ENCODE peak calls at places on chromosomes 5 and 9, in seven cellular contexts. B is CD8-positive, alpha-beta memory T cell; O is lower lobe of right lung; R is PC-3; Y is SJSA1; F is GM12865; V is skeletal muscle cell. T is an unnamed sample.
A peak's percentile ranks its signal among the peaks of the same experiment; 100 is the strongest.

GRCh38 chr9:33254211-33254610 is 10.3 kb downstream of the BAG1 start:
- DNase-seq in F (no peak), Y (no peak), R (no peak), O (no peak), V (no peak), B (no peak), T (no peak)

GRCh38 chr5:160496784-160497183 is 75.1 kb downstream of the PTTG1 start:
- DNase-seq in O (no peak), Y (no peak), R (peak; percentile 32), B (no peak), F (no peak), V (no peak), T (no peak)

GRCh38 chr5:61168951-61169350 is 6.7 kb upstream of the SMIM15 start:
- DNase-seq in Y (no peak), O (no peak), F (no peak), B (no peak), R (no peak), V (no peak), T (no peak)

GRCh38 chr5:55897905-55898304 is 46.7 kb downstream of the IL31RA start:
- DNase-seq in R (no peak), V (peak; percentile 84), O (no peak), Y (peak; percentile 82), F (no peak), B (no peak), T (peak; percentile 97)

GRCh38 chr9:133133680-133134418 is 12.8 kb upstream of the RALGDS start:
- DNase-seq in B (peak; percentile 85), O (peak; percentile 91), F (peak; percentile 96), Y (peak; percentile 95), V (peak; percentile 68), R (peak; percentile 95), T (peak; percentile 90)

GRCh38 chr5:1320436-1321344 is 24.2 kb downstream of the CLPTM1L start:
- DNase-seq in F (no peak), O (no peak), R (no peak), B (no peak), V (no peak), Y (no peak), T (no peak)

GRCh38 chr5:141681695-141682641 is at the start of gene ARAP3:
- DNase-seq in O (peak; percentile 94), F (no peak), B (peak; percentile 32), V (peak; percentile 60), R (peak; percentile 85), Y (peak; percentile 93), T (peak; percentile 49)

GRCh38 chr9:111482656-111483418 is 1.3 kb downstream of the ECPAS start:
- DNase-seq in Y (peak; percentile 63), R (peak; percentile 41), B (peak; percentile 44), O (peak; percentile 87), F (peak; percentile 87), V (peak; percentile 29), T (no peak)

GRCh38 chr5:2750026-2750757 is 1.3 kb downstream of the IRX2 start:
- DNase-seq in B (no peak), O (peak; percentile 55), V (no peak), F (no peak), R (no peak), Y (no peak), T (no peak)

GRCh38 chr5:65871182-65871581 is 55.2 kb upstream of the ERBIN start:
- DNase-seq in F (no peak), B (no peak), V (no peak), O (no peak), Y (peak; percentile 69), R (peak; percentile 63), T (peak; percentile 33)

GRCh38 chr5:54115768-54116403 is 194.5 kb downstream of the ARL15 start:
- DNase-seq in F (no peak), O (no peak), V (no peak), B (no peak), R (no peak), Y (no peak), T (no peak)

GRCh38 chr9:91207889-91208651 is 153.6 kb downstream of the AUH start:
- DNase-seq in F (peak; percentile 91), V (peak; percentile 58), O (no peak), R (no peak), Y (no peak), B (no peak), T (no peak)

GRCh38 chr5:56566374-56567249 is 248.7 kb upstream of the MAP3K1 start:
- DNase-seq in O (no peak), R (no peak), V (no peak), F (no peak), Y (no peak), B (no peak), T (no peak)

GRCh38 chr5:135534609-135535419 is 950 bp downstream of the NEUROG1 start:
- DNase-seq in B (no peak), F (no peak), V (no peak), O (no peak), R (no peak), Y (peak; percentile 43), T (no peak)

GRCh38 chr5:166561759-166562158 is 1729.7 kb upstream of the WWC1 start:
- DNase-seq in B (no peak), F (no peak), V (no peak), Y (no peak), O (no peak), R (no peak), T (no peak)

GRCh38 chr9:18658764-18659705 is 185.1 kb downstream of the ADAMTSL1 start:
- DNase-seq in R (peak; percentile 78), V (no peak), F (no peak), O (no peak), B (no peak), Y (no peak), T (peak; percentile 31)

GRCh38 chr5:175842947-175843793 is 28.2 kb upstream of the CPLX2 start:
- DNase-seq in Y (peak; percentile 88), O (no peak), F (no peak), B (no peak), R (peak; percentile 73), V (peak; percentile 54), T (peak; percentile 19)

GRCh38 chr5:149172261-149172660 is 31.0 kb downstream of the ABLIM3 start:
- DNase-seq in F (peak; percentile 49), Y (peak; percentile 81), R (peak; percentile 97), V (peak; percentile 49), B (no peak), O (no peak), T (peak; percentile 49)

GRCh38 chr9:127565231-127565630 is 46.8 kb upstream of the STXBP1 start:
- DNase-seq in F (no peak), O (no peak), Y (no peak), V (no peak), R (no peak), B (no peak), T (no peak)

GRCh38 chr9:127562271-127562780 is 49.8 kb upstream of the STXBP1 start:
- DNase-seq in Y (no peak), F (no peak), R (no peak), V (no peak), B (no peak), O (no peak), T (no peak)

GRCh38 chr9:127561491-127562270 is 50.4 kb upstream of the STXBP1 start:
- DNase-seq in Y (peak; percentile 99), R (peak; percentile 96), B (no peak), V (peak; percentile 98), O (peak; percentile 88), F (no peak), T (peak; percentile 98)

GRCh38 chr9:127563579-127563978 is 48.5 kb upstream of the STXBP1 start:
- DNase-seq in R (peak; percentile 57), F (no peak), Y (no peak), V (no peak), O (no peak), B (no peak), T (no peak)

GRCh38 chr9:127562841-127563523 is 49.1 kb upstream of the STXBP1 start:
- DNase-seq in O (peak; percentile 72), F (no peak), R (peak; percentile 83), V (peak; percentile 77), Y (peak; percentile 74), B (no peak), T (no peak)
- H3K4me3 ChIP-seq in O (peak overlapping the region; percentile 14), F (no peak overlapping the region), R (peak overlapping the region; percentile 55), V (no peak overlapping the region), Y (no peak overlapping the region), B (no peak overlapping the region), T (no peak overlapping the region)

GRCh38 chr5:41843456-41844112 is 26.6 kb downstream of the OXCT1 start:
- DNase-seq in O (no peak), V (peak; percentile 29), R (peak; percentile 71), Y (peak; percentile 53), F (peak; percentile 72), B (no peak), T (no peak)
- H3K4me3 ChIP-seq in O (no peak overlapping the region), V (no peak overlapping the region), R (no peak overlapping the region), Y (no peak overlapping the region), F (no peak overlapping the region), B (no peak overlapping the region), T (no peak overlapping the region)

DNA sequence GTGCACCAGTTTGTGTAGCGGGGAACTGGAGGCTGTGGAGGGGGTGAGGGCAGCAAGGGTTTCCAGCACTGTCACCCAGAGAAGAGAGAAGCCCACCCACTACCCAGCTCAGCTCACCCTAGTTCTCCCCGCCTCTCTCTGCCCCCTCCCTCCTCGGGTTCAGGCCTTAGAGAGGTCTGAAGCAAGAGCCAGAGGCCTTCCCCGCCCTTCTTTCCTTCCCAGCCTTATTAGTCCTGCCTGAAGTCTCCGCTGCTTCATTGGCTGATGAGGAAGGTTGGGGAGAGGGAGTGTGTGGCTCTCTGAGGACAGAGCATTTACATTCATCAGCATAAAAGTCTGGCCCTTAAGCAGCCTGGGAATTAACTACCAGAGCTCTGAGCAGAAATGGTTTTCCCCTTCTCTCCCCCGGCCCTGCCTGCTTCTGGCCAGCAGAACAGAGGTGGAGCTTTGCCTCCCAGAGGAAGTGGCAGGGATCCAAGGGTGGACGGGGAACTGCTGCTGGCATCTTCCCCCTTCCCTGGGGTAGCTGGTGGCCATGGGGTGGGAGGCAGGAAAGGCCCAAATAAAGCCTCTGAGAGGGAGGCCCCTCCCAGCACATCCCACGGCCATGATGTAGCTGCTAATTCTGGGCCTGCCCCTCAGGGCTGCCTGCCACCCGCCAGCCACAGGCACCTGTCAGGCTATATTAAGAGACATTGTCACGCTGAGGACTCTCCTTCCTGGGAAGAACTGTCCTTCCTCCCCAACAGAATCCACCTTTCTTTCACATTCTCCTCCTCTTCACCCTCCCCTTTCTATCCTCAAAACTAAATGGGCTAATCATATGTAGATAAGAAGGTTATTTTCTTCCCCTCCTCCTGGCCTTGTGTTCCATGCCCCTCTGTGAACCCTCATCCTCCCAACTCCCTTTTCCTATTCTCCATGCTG is 4.2 kb downstream of the DNAJB5 start:
- DNase-seq in B (no peak), R (no peak), O (no peak), F (peak; percentile 54), Y (no peak), V (peak; percentile 69), T (no peak)
- H3K4me3 ChIP-seq in B (no peak overlapping the region), R (no peak overlapping the region), O (no peak overlapping the region), F (no peak overlapping the region), Y (no peak overlapping the region), V (no peak overlapping the region), T (no peak overlapping the region)

GRCh38 chr5:181163487-181164075 is 16.2 kb downstream of the OR2V2 start:
- DNase-seq in V (no peak), F (peak; percentile 65), O (no peak), Y (no peak), B (no peak), R (no peak), T (no peak)

GRCh38 chr5:181158869-181159268 is 11.5 kb downstream of the OR2V2 start:
- DNase-seq in F (no peak), V (no peak), R (no peak), Y (no peak), O (no peak), B (no peak), T (no peak)

GRCh38 chr5:181159286-181160143 is 12.1 kb downstream of the OR2V2 start:
- DNase-seq in F (peak; percentile 90), R (peak; percentile 93), V (no peak), O (peak; percentile 85), Y (peak; percentile 88), B (peak; percentile 90), T (no peak)

GRCh38 chr5:181161534-181162175 is 14.3 kb downstream of the OR2V2 start:
- DNase-seq in F (no peak), B (no peak), Y (no peak), R (no peak), V (no peak), O (no peak), T (no peak)

GRCh38 chr5:181160144-181160754 is 12.9 kb downstream of the OR2V2 start:
- DNase-seq in O (no peak), F (peak; percentile 89), Y (no peak), B (peak; percentile 86), V (no peak), R (peak; percentile 38), T (no peak)
- H3K4me3 ChIP-seq in O (peak overlapping the region; percentile 30), F (peak overlapping the region; percentile 53), Y (peak overlapping the region; percentile 19), B (peak overlapping the region; percentile 74), V (peak overlapping the region; percentile 44), R (peak overlapping the region; percentile 37), T (peak overlapping the region; percentile 43)